ENCODE peak calls at places on chromosomes 11 and 22, in five cellular contexts. M, U, V, F and Z are unnamed samples.

GRCh38 chr11:117479372-117479771 is 151.7 kb downstream of the CEP164 start:
- DNase-seq in F (no peak), V (no peak), U (no peak), M (no peak), Z (no peak)

GRCh38 chr11:70616317-70616716 is 218.0 kb downstream of the CTTN start:
- DNase-seq in V (no peak), M (no peak), U (no peak), F (no peak), Z (no peak)

GRCh38 chr11:120704256-120704750 is 192.8 kb downstream of the GRIK4 start:
- DNase-seq in U (no peak), F (no peak), V (no peak), M (no peak), Z (no peak)

GRCh38 chr11:133957926-133958325 is 1.2 kb upstream of the IGSF9B start:
- DNase-seq in U (no peak), V (no peak), F (no peak), M (no peak), Z (no peak)

GRCh38 chr11:110801328-110801727 is 89.1 kb upstream of the ARHGAP20 start:
- DNase-seq in U (no peak), M (no peak), V (no peak), F (no peak), Z (no peak)

GRCh38 chr11:11020747-11021149 is 162.9 kb upstream of the ZBED5 start:
- DNase-seq in V (peak; percentile 10), M (no peak), F (no peak), U (no peak), Z (no peak)

GRCh38 chr11:69637956-69638871 is 2.7 kb upstream of the CCND1 start:
- DNase-seq in U (no peak), M (peak; percentile 52), V (peak; percentile 82), F (no peak), Z (no peak)

GRCh38 chr11:87020764-87021365 is 16.9 kb upstream of the TMEM135 start:
- DNase-seq in V (peak; percentile 19), M (no peak), U (no peak), F (no peak), Z (no peak)

GRCh38 chr11:120706257-120706656 is 194.7 kb downstream of the GRIK4 start:
- DNase-seq in F (no peak), V (no peak), U (no peak), M (no peak), Z (no peak)

GRCh38 chr11:12862761-12863469 is 146.2 kb upstream of the RASSF10 start:
- DNase-seq in F (peak; percentile 43), M (peak; percentile 26), V (peak; percentile 91), U (no peak), Z (no peak)

GRCh38 chr22:20905415-20906386 is 11.5 kb upstream of the CRKL start:
- DNase-seq in F (no peak), U (no peak), V (no peak), M (no peak), Z (no peak)

GRCh38 chr11:57460756-57461749 is 725 bp downstream of the RTN4RL2 start:
- DNase-seq in U (peak; percentile 27), M (no peak), F (no peak), V (no peak), Z (no peak)

GRCh38 chr22:22460635-22461034 is 47.9 kb downstream of the ZNF280B start:
- DNase-seq in U (no peak), M (no peak), V (no peak), F (no peak), Z (no peak)

GRCh38 chr11:116073854-116074837 is 569.9 kb upstream of the CADM1 start:
- DNase-seq in M (peak; percentile 47), V (no peak), F (no peak), U (no peak), Z (no peak)

GRCh38 chr11:68436985-68437926 is 23.3 kb upstream of the PPP6R3 start:
- DNase-seq in M (peak; percentile 61), F (no peak), U (no peak), V (peak; percentile 44), Z (no peak)

GRCh38 chr11:66371627-66372415 is at the start of gene SLC29A2:
- DNase-seq in V (no peak), M (peak; percentile 73), F (peak; percentile 82), U (peak; percentile 78), Z (peak; percentile 75)

GRCh38 chr11:70506986-70507385 is 108.7 kb downstream of the CTTN start:
- DNase-seq in F (no peak), V (no peak), M (no peak), U (no peak), Z (no peak)

GRCh38 chr22:37331034-37331428 is 48.7 kb downstream of the CYTH4 start:
- DNase-seq in V (peak; percentile 57), F (no peak), M (no peak), U (no peak), Z (no peak)

GRCh38 chr22:21949948-21950347 is 2.7 kb downstream of the PPM1F start:
- DNase-seq in V (no peak), U (no peak), F (no peak), M (no peak), Z (no peak)

GRCh38 chr11:68704887-68705286 is 20.5 kb downstream of the GAL start:
- DNase-seq in V (peak; percentile 7), M (no peak), U (no peak), F (no peak), Z (no peak)

GRCh38 chr11:112173152-112173551 is 2.2 kb upstream of the BCO2 start:
- DNase-seq in U (no peak), F (no peak), M (no peak), V (no peak), Z (no peak)

GRCh38 chr11:7538023-7538422 is 24.2 kb downstream of the PPFIBP2 start:
- DNase-seq in M (peak; percentile 32), V (no peak), U (no peak), F (no peak), Z (no peak)

GRCh38 chr11:7538466-7539454 is 25.0 kb downstream of the PPFIBP2 start:
- DNase-seq in V (no peak), F (no peak), U (no peak), M (no peak), Z (no peak)

GRCh38 chr11:7537260-7537659 is 23.5 kb downstream of the PPFIBP2 start:
- DNase-seq in M (no peak), F (no peak), V (no peak), U (no peak), Z (no peak)

GRCh38 chr11:7534030-7534378 is 20.2 kb downstream of the PPFIBP2 start:
- DNase-seq in V (no peak), M (no peak), F (no peak), U (no peak), Z (no peak)

GRCh38 chr11:7536102-7536501 is 22.3 kb downstream of the PPFIBP2 start:
- DNase-seq in F (no peak), U (no peak), V (no peak), M (no peak), Z (no peak)
- TF ChIP-seq CTCF in F (no peak), U (no peak), V (no peak), M (peak; percentile 34), Z (no peak)

GRCh38 chr11:124277207-124277606 is 21.0 kb downstream of the OR8G5 start:
- DNase-seq in F (no peak), U (no peak), V (no peak), M (no peak), Z (no peak)

GRCh38 chr11:124276081-124276480 is 19.9 kb downstream of the OR8G5 start:
- DNase-seq in V (peak; percentile 66), U (no peak), M (no peak), F (no peak), Z (no peak)

GRCh38 chr11:124278261-124278660 is 22.1 kb downstream of the OR8G5 start:
- DNase-seq in U (no peak), M (no peak), V (no peak), F (no peak), Z (no peak)

GRCh38 chr11:124274000-124274399 is 17.8 kb downstream of the OR8G5 start:
- DNase-seq in M (no peak), F (no peak), U (no peak), V (no peak), Z (no peak)

GRCh38 chr11:124277809-124278208 is 21.6 kb downstream of the OR8G5 start:
- DNase-seq in U (no peak), M (no peak), F (no peak), V (no peak), Z (no peak)
- TF ChIP-seq CTCF in U (no peak), M (no peak), F (no peak), V (no peak), Z (no peak)

GRCh38 chr11:63670738-63671321 is 346 bp downstream of the ATL3 start:
- DNase-seq in M (peak; percentile 59), U (peak; percentile 48), V (no peak), F (peak; percentile 24), Z (no peak)

GRCh38 chr11:63670077-63670737 is 969 bp downstream of the ATL3 start:
- DNase-seq in V (peak; percentile 71), F (no peak), M (no peak), U (no peak), Z (no peak)

GRCh38 chr11:63672934-63673539 is 1.9 kb upstream of the ATL3 start:
- DNase-seq in U (no peak), V (no peak), F (no peak), M (no peak), Z (no peak)

GRCh38 chr11:63672156-63672463 is 934 bp upstream of the ATL3 start:
- DNase-seq in F (no peak), M (no peak), U (no peak), V (no peak), Z (no peak)

GRCh38 chr11:63671322-63672155 is at the start of gene ATL3:
- DNase-seq in V (peak; percentile 95), F (peak; percentile 84), M (peak; percentile 98), U (peak; percentile 97), Z (peak; percentile 92)
- TF ChIP-seq CTCF in V (no peak), F (no peak), M (peak; percentile 14), U (no peak), Z (no peak)

GRCh38 chr22:24108073-24108472 is 73.2 kb upstream of the SUSD2 start:
- DNase-seq in V (no peak), U (no peak), F (no peak), M (no peak), Z (no peak)

GRCh38 chr22:24109649-24110048 is 71.6 kb upstream of the SUSD2 start:
- DNase-seq in U (no peak), M (no peak), F (no peak), V (no peak), Z (no peak)

GRCh38 chr22:24106385-24107381 is 74.6 kb upstream of the SUSD2 start:
- DNase-seq in V (peak; percentile 14), M (peak; percentile 25), U (peak; percentile 23), F (no peak), Z (no peak)

GRCh38 chr22:24105661-24106060 is 75.6 kb upstream of the SUSD2 start:
- DNase-seq in F (no peak), U (no peak), M (no peak), V (no peak), Z (no peak)

DNA sequence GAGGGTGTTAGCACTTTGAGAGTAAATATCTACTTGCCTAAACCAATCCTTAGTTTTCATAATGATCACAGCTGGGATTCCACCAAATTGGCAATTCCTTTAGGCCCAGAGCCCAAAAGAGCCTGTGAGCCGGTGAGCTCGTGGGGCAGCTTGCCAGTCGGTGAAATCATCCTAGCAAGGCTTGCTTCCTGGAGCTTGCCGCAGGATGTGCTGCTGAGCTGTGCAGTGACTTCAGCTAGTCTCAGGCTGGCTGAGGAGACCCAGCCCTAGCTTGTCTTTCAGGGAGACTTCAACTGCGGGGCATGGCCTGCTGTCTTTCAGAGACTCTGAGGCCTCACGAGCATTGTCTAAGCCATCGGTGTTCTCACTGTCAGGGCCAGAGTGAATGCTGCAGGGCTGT is 73.6 kb upstream of the SUSD2 start:
- DNase-seq in V (peak; percentile 92), U (no peak), F (no peak), M (peak; percentile 89), Z (no peak)
- TF ChIP-seq CTCF in V (peak; percentile 56), U (no peak), F (no peak), M (peak; percentile 54), Z (no peak)